ENCODE peak calls at places on chromosomes 4 and X, in four cellular contexts. N, J, F and R are unnamed samples. For H3K9me3, the result is how much of the 10 kb centered on the place peaks cover.

GRCh38 chrX:39212456-39212855 is 411.2 kb downstream of the MID1IP1 start:
- DNase-seq in N (no peak), J (no peak), F (no peak), R (no peak)

GRCh38 chr4:132386130-132386529 is 763.0 kb upstream of the PCDH10 start:
- DNase-seq in J (no peak), N (no peak), F (no peak), R (no peak)

GRCh38 chr4:150540959-150541360 is 41.0 kb upstream of the MAB21L2 start:
- DNase-seq in N (no peak), F (peak), J (no peak), R (no peak)

GRCh38 chr4:182194115-182194834 is 48.9 kb upstream of the TENM3 start:
- DNase-seq in F (peak), N (no peak), J (no peak), R (no peak)

GRCh38 chr4:8506373-8507250 is 66.0 kb downstream of the TRMT44 start:
- DNase-seq in J (peak), F (peak), N (peak), R (no peak)

GRCh38 chrX:107880054-107880610 is 54.5 kb downstream of the MID2 start:
- DNase-seq in F (no peak), J (no peak), N (no peak), R (no peak)

GRCh38 chrX:150352581-150352980 is 10.5 kb upstream of the MAMLD1 start:
- DNase-seq in N (no peak), F (peak), J (no peak), R (no peak)

GRCh38 chr4:127525585-127525984 is 107.2 kb upstream of the INTU start:
- DNase-seq in N (no peak), J (no peak), F (no peak), R (no peak)

GRCh38 chrX:4656419-4656818 is 943.0 kb upstream of the PRKX start:
- DNase-seq in J (no peak), N (no peak), F (no peak), R (no peak)

GRCh38 chr4:56321246-56321645 is 66.0 kb downstream of the AASDH start:
- DNase-seq in F (peak), N (peak), J (no peak), R (no peak)

DNA sequence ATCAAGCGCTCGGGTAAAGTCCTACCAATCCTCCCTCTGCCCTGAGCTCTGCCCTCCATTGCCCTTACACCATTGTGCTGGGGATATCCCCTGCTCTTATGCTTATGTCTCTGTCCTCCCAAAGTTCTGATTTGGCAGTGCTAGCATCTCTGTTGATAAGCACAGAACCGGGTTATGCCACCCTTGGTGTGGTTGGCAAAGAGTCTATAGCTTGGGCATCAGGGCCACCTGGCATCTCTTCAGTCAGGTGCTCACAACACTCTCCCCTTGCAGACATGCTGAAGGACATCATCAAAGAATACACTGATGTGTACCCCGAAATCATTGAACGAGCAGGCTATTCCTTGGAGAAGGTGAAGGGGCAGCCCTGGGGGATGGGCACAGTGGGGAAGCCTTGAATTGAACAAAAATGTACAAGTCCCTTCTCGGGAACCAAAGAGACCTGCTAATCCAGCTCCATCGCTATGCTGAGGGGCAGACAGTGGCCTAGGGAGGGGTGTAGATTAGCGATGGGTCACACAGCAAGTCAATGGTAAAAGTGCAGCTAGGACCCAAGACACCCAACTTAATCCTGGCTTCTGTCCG is 3.8 kb downstream of the MAGED2 start:
- DNase-seq in J (no peak), F (no peak), N (no peak), R (no peak)
- H3K4me2 ChIP-seq in J (no peak), F (no peak), N (no peak), R (no peak)

GRCh38 chrX:10126834-10127233 is 29.9 kb upstream of the CLCN4 start:
- DNase-seq in J (no peak), N (no peak), F (no peak), R (no peak)

GRCh38 chrX:10130354-10130753 is 26.4 kb upstream of the CLCN4 start:
- DNase-seq in J (no peak), N (no peak), F (no peak), R (no peak)

GRCh38 chrX:10126044-10126443 is 30.7 kb upstream of the CLCN4 start:
- DNase-seq in J (no peak), N (no peak), F (no peak), R (no peak)

GRCh38 chrX:10128386-10128785 is 28.4 kb upstream of the CLCN4 start:
- DNase-seq in J (no peak), N (no peak), F (no peak), R (no peak)

DNA sequence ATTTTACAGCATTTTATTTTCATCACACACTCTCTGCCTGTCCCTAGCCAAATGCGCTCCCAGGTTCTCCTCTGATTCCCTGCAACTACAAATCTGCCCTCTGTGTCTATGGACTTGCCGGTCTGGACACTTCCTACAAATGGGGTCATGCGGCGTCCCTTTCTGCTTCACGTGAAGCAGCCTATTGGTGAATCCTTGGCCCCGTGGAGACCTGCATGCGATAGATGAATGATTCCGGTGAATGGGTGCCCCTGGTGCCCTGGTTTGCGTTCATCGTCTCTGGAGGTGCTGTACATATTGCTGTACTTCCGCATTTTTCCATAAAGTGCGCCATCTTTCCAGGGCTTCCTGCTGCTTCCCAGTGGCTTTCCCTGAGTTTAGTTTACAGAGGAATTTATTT is 27.5 kb upstream of the CLCN4 start:
- DNase-seq in J (no peak), F (no peak), N (no peak), R (no peak)
- H3K9me3 ChIP-seq in J (under half), F (under half), N (under half), R (under half)

GRCh38 chr4:183727482-183727881 is 68.4 kb downstream of the TRAPPC11 start:
- DNase-seq in J (no peak), N (no peak), F (no peak), R (no peak)
- H3K4me2 ChIP-seq in J (no peak), N (no peak), F (no peak), R (no peak)

DNA sequence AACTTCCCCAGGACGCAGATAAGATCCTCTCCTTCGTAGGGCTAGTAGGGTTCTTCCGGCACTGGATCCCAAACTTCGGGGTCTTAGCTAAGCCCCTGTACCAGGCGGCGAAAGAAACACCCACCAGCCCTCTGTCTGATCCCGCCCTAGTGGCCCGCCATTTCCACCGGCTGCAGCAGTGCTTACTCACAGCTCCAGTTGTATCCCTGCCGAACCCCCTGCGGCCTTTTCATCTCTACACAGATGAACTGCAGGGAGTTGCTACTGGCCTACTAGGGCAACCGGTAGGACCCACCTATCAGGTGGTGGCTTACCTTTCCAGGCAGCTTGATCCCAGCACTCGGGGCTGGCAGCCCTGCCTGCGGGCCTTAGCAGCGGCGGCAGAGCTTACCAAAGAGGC is 961.2 kb downstream of the RPA4 start:
- DNase-seq in N (no peak), J (no peak), F (no peak), R (no peak)
- H3K9me3 ChIP-seq in N (under half), J (under half), F (under half), R (under half)

DNA sequence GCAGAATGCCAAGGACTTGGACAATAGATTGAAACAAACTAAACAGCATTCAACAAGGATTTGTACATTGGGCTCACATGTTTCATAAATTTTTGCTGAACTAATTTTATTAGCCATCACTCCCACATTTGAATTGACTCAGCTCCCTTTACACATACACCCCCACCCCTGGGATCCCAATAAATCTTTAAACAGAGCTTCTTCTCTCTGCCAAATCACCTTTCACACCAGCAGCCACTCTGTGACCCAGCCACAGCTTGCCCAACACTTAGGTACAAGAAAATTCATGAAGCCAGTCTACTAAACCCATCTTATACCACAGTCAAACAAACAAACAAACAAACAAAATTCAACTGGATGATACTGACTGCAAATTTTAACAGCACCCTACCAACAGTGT is 21.6 kb downstream of the PHKA2 start:
- DNase-seq in J (no peak), N (no peak), F (no peak), R (no peak)
- H3K4me2 ChIP-seq in J (no peak), N (peak), F (no peak), R (no peak)

GRCh38 chr4:172709376-172709775 is 459.2 kb upstream of the GALNT7 start:
- DNase-seq in N (no peak), J (peak), F (no peak), R (no peak)
- H3K9me3 ChIP-seq in N (under half), J (under half), F (under half), R (under half)

GRCh38 chr4:169159614-169160013 is 111.1 kb downstream of the SH3RF1 start:
- DNase-seq in F (peak), N (peak), J (no peak), R (no peak)
- H3K4me2 ChIP-seq in F (peak), N (peak), J (no peak), R (no peak)

GRCh38 chr4:175418511-175418910 is 393.6 kb downstream of the GPM6A start:
- DNase-seq in J (no peak), F (no peak), N (no peak), R (no peak)
- H3K9me3 ChIP-seq in J (under half), F (under half), N (under half), R (under half)

DNA sequence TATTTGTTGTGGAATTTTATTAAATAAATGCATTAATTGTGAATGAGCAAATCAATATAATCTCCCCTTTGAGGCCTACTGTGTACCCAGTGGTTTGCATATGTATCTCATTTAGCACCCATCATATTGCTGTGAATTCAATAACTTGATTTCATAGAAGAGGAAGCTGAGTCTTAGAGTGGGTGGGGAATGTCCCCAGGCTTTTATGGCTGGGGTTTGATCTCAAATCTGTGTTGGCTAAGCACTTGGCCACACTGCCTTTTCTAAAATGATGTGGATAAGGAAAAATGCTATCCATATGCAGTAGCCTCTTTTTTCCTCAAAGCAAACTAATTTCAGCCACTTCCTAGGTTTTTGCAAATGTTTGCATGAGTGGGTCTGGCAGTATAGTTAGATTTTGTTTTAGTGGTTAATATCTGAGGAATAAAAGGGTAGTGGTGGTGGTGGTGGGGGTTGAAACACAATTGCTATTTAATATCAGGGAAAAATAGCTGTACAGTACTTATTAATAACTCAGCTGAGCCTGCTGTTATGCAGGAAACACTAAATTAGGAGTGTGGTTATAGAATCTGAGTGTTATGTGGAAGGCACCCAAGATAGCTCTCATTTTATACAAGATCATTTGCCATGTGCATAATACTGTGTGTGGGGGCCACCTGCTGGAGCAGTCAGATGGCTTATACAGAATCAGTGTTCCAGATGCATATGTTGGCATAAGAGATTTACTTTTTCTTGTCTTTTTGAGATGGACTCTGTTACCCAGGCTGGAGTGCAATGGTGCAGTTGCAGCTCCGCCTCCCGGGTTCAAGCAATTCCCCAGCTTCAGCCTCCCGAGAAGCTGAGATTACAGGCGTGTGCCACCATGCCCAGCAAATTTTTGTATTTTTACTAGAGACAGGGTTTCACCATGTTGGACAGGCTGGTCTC is 108.0 kb downstream of the TMEM131L start:
- DNase-seq in F (peak), J (no peak), N (peak), R (peak)
- H3K4me2 ChIP-seq in F (no peak), J (no peak), N (peak), R (peak)